ENCODE peak calls at places on chromosome 5, in eight cellular contexts. F is uterus, S is PC-3, K is fibroblast of lung, L is RWPE1, H is tibial nerve, B is omental fat pad, P is right lobe of liver. T is an unnamed sample.

GRCh38 chr5:149028984-149029383 is 33.9 kb downstream of the SH3TC2 start:
- DNase-seq in B (no peak), S (no peak), L (no peak), F (no peak), K (no peak), H (no peak), P (no peak), T (no peak)

GRCh38 chr5:86838078-86838477 is 220.3 kb downstream of the COX7C start:
- DNase-seq in H (no peak), F (no peak), K (no peak), B (no peak), P (no peak), L (no peak), S (peak), T (no peak)

GRCh38 chr5:67206381-67207328 is 10.1 kb upstream of the CD180 start:
- DNase-seq in K (peak), S (peak), F (no peak), L (peak), H (no peak), B (no peak), P (no peak), T (no peak)

GRCh38 chr5:10214036-10214435 is 35.7 kb downstream of the ATPSCKMT start:
- DNase-seq in L (no peak), S (peak), F (no peak), K (no peak), P (no peak), H (no peak), B (no peak), T (no peak)

GRCh38 chr5:143739741-143740140 is 72.2 kb upstream of the HMHB1 start:
- DNase-seq in K (no peak), P (no peak), B (no peak), H (no peak), F (no peak), L (no peak), S (no peak), T (no peak)

GRCh38 chr5:180206993-180207392 is 2.0 kb downstream of the RASGEF1C start:
- DNase-seq in K (no peak), F (no peak), H (no peak), B (no peak), S (no peak), P (no peak), L (no peak), T (no peak)

GRCh38 chr5:61461412-61461811 is 129.4 kb downstream of the ZSWIM6 start:
- DNase-seq in H (no peak), L (no peak), B (no peak), S (no peak), K (no peak), F (no peak), P (no peak), T (no peak)

GRCh38 chr5:154962494-154962893 is 21.6 kb downstream of the MRPL22 start:
- DNase-seq in B (no peak), S (peak), F (no peak), H (no peak), L (peak), K (no peak), P (no peak), T (no peak)

GRCh38 chr5:43193952-43194321 is 1.9 kb downstream of the NIM1K start:
- DNase-seq in H (no peak), S (no peak), F (no peak), K (no peak), B (no peak), L (no peak), P (no peak), T (no peak)

GRCh38 chr5:132687995-132688394 is 14.2 kb downstream of the IL4 start:
- DNase-seq in S (no peak), F (no peak), L (no peak), B (no peak), K (no peak), H (no peak), P (no peak), T (no peak)

GRCh38 chr5:138077064-138077696 is 6.7 kb upstream of the WNT8A start:
- DNase-seq in B (peak), L (peak), P (peak), S (peak), K (peak), H (peak), F (peak), T (peak)

GRCh38 chr5:130743091-130743490 is 422.0 kb downstream of the HINT1 start:
- DNase-seq in F (no peak), K (no peak), H (no peak), S (no peak), P (no peak), B (no peak), L (no peak), T (no peak)

GRCh38 chr5:61132559-61132958 is 29.7 kb downstream of the SMIM15 start:
- DNase-seq in K (peak), L (no peak), P (no peak), S (no peak), F (no peak), B (no peak), H (no peak), T (no peak)

GRCh38 chr5:145801195-145801594 is 33.9 kb downstream of the PRELID2 start:
- DNase-seq in P (no peak), F (no peak), K (no peak), B (no peak), H (no peak), L (peak), S (no peak), T (no peak)

GRCh38 chr5:153496835-153497234 is 6.4 kb downstream of the GRIA1 start:
- DNase-seq in L (peak), B (no peak), P (no peak), F (no peak), S (peak), H (no peak), K (peak), T (no peak)

GRCh38 chr5:61303348-61303747 is 28.7 kb upstream of the ZSWIM6 start:
- DNase-seq in H (no peak), P (no peak), K (peak), F (no peak), S (no peak), B (no peak), L (no peak), T (no peak)

GRCh38 chr5:12095808-12096281 is 191.6 kb upstream of the CTNND2 start:
- DNase-seq in K (no peak), B (no peak), H (no peak), S (peak), F (no peak), P (no peak), L (no peak), T (no peak)

GRCh38 chr5:16963821-16964220 is 27.7 kb upstream of the MYO10 start:
- DNase-seq in K (no peak), H (no peak), P (no peak), S (no peak), L (no peak), B (no peak), F (no peak), T (no peak)

GRCh38 chr5:59660737-59661136 is 232.8 kb downstream of the PDE4D start:
- DNase-seq in K (peak), S (peak), P (no peak), H (no peak), F (no peak), L (peak), B (no peak), T (no peak)

GRCh38 chr5:78843436-78843835 is 141.7 kb downstream of the ARSB start:
- DNase-seq in H (no peak), S (no peak), B (no peak), P (no peak), F (no peak), L (no peak), K (no peak), T (no peak)

GRCh38 chr5:78841767-78842166 is 143.3 kb downstream of the ARSB start:
- DNase-seq in F (no peak), H (no peak), P (no peak), L (no peak), S (no peak), K (no peak), B (no peak), T (no peak)

GRCh38 chr5:78845487-78845886 is 139.6 kb downstream of the ARSB start:
- DNase-seq in L (no peak), S (no peak), H (no peak), B (no peak), P (no peak), K (no peak), F (no peak), T (no peak)
- TF ChIP-seq CTCF in L (no peak), S (no peak), H (no peak), B (no peak), P (no peak), K (no peak), F (no peak), T (no peak)

DNA sequence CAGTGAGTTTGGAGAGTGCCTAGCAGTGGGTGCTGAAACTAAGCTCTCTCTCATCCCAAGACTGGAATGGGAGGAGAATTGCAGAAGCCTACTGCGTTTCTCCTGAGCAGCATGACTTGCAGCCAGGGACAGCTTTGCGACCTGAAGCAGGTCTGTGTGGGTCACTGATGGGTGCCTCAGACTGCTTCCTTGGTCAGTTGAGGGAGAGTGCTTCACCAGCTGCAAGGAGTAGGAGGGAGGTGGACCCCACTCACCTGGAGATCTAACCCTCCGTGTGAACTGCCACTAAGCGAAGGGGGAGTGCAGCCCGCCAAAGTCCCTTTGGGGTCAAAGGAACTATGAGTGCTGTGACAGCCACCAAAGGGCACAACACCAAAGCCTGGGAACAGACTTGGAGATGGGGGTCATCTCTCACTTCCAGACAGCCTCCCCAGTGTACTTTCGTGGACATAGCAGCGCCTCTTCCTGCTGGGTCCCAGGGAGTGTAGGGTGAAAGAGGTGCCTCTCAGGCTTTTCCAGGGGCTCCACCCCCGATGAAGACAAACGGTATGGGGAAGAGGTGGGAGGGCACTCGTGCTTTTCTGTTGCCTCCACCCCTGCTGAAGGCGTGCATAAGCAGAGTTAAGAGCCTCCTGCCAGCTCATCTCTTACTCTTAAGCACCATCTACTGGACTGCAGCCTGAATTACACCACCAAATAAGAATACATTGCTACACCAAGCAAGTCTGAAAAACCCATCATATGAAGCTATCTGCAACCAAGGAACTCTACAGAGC is 34.3 kb upstream of the MACIR start:
- DNase-seq in P (no peak), B (no peak), F (peak), S (peak), K (peak), L (peak), H (no peak), T (no peak)
- TF ChIP-seq CTCF in P (peak), B (no peak), F (peak), S (peak), K (peak), L (peak), H (peak), T (no peak)

GRCh38 chr5:140346348-140347221 is at the start of gene HBEGF:
- DNase-seq in B (no peak), K (peak), P (peak), L (peak), F (peak), S (peak), H (peak), T (peak)

GRCh38 chr5:140348104-140348503 is 1.7 kb upstream of the HBEGF start:
- DNase-seq in H (no peak), B (no peak), F (no peak), P (no peak), L (peak), S (peak), K (no peak), T (no peak)

GRCh38 chr5:140347382-140347781 is 979 bp upstream of the HBEGF start:
- DNase-seq in S (no peak), P (no peak), F (no peak), K (no peak), B (no peak), H (no peak), L (no peak), T (no peak)

GRCh38 chr5:140344683-140345423 is 1.6 kb downstream of the HBEGF start:
- DNase-seq in S (peak), B (no peak), F (no peak), P (no peak), L (peak), K (no peak), H (no peak), T (no peak)

DNA sequence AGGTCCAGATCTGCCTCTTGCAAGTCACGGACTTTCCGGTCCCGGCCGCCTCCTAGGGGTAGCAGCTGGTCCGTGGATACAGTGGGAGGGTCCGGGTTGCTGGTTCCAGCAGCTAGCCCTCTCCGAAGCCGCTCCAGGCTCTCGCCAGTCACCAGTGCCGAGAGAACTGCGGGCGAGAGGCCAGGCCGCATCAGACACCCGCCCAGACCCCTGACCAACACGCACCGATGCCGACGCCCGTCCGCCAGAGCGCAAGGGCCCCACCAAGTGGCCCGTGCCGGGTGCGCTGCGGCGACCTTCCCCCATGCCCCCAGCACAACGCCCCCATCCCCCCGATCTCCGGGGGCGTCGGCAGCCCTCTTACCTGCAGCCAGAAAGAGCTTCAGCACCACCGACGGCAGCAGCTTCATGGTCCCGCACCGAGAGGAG is 470 bp downstream of the HBEGF start:
- DNase-seq in K (peak), B (no peak), P (peak), L (peak), S (peak), H (no peak), F (peak), T (no peak)
- TF ChIP-seq CTCF in K (peak), B (no peak), P (peak), L (peak), S (peak), H (no peak), F (peak), T (no peak)

DNA sequence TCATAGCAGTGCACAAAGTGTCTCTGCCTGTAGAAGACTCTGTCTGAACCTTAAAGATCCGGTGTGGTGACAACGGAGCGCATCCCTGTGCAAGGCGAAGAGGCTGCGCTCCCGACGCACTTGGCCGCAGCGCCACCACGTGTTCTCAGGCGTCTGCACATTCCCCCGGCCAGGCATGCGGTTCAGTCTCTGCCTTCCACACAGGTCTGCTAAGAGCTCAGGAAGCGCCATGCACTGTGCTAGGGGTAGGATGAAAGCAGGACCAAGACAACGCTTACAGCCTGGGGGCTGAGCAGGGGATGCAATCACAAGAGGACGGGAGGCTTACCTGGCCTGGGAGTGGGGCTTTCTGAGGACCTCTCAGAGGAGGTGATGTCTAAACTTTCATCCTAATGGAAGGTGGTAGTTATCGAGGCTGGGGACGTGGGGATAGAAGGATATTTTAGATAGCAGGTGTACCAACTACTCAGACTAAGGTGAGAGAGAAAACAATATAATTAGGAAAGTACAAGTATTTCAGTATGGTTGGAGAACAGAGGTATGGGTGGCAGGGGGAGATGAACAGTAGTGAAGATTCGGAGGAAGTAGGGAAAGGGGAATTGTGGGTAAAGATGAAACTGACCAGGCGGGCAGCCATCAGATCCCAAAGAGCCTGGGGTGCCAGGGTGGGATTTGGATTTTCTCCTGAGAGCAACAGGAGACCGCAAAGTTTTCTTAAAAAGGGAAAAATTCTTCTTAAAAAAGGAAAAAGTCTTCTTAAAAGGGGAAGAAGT is 13.3 kb downstream of the CAPSL start:
- DNase-seq in F (peak), S (peak), P (peak), L (peak), H (peak), B (peak), K (peak), T (peak)
- TF ChIP-seq CTCF in F (peak), S (peak), P (peak), L (peak), H (peak), B (no peak), K (peak), T (peak)

GRCh38 chr5:96745025-96745424 is 62.7 kb downstream of the ERAP1 start:
- DNase-seq in H (no peak), F (no peak), B (no peak), L (no peak), K (no peak), P (no peak), S (no peak), T (no peak)
- TF ChIP-seq CTCF in H (no peak), F (no peak), B (no peak), L (no peak), K (no peak), P (no peak), S (no peak), T (no peak)

GRCh38 chr5:36398137-36398536 is 96.4 kb upstream of the RANBP3L start:
- DNase-seq in F (no peak), S (peak), K (peak), B (no peak), P (no peak), L (peak), H (no peak), T (no peak)
- TF ChIP-seq CTCF in F (peak), S (peak), K (peak), B (no peak), P (peak), L (peak), H (peak), T (no peak)